ENCODE peak calls at places on chromosomes 6 and 20, in nine cellular contexts. One of them, this sample, is unnamed.

GRCh38 chr6:16007146-16007545 is 121.7 kb upstream of the MYLIP start:
- DNase-seq in cardiac fibroblast: no peak
- DNase-seq in hypothalamus: no peak
- DNase-seq in effector CD4-positive, alpha-beta T cell: no peak
- DNase-seq in MM.1S: no peak
- DNase-seq in hepatic stellate cell: no peak
- DNase-seq in AG09309: no peak
- DNase-seq in iris pigment epithelial cell: no peak
- DNase-seq in NCI-H510A treated with DMSO at 0.1 percent for 48 hours: no peak
- DNase-seq in this sample: no peak

GRCh38 chr6:133435065-133435728 is 194.0 kb downstream of the EYA4 start:
- DNase-seq in cardiac fibroblast: no peak
- DNase-seq in effector CD4-positive, alpha-beta T cell: no peak
- DNase-seq in hepatic stellate cell: no peak
- DNase-seq in NCI-H510A treated with DMSO at 0.1 percent for 48 hours: no peak
- DNase-seq in hypothalamus: no peak
- DNase-seq in AG09309: no peak
- DNase-seq in MM.1S: no peak
- DNase-seq in iris pigment epithelial cell: no peak
- DNase-seq in this sample: no peak

GRCh38 chr20:64111841-64112641 is 4.7 kb upstream of the NPBWR2 start:
- DNase-seq in AG09309: no peak
- DNase-seq in cardiac fibroblast: no peak
- DNase-seq in NCI-H510A treated with DMSO at 0.1 percent for 48 hours: no peak
- DNase-seq in effector CD4-positive, alpha-beta T cell: no peak
- DNase-seq in hepatic stellate cell: no peak
- DNase-seq in iris pigment epithelial cell: no peak
- DNase-seq in hypothalamus: no peak
- DNase-seq in MM.1S: no peak
- DNase-seq in this sample: no peak

GRCh38 chr6:110875548-110876169 is 1.1 kb downstream of the AMD1 start:
- DNase-seq in iris pigment epithelial cell: peak
- DNase-seq in AG09309: no peak
- DNase-seq in hepatic stellate cell: peak
- DNase-seq in NCI-H510A treated with DMSO at 0.1 percent for 48 hours: no peak
- DNase-seq in cardiac fibroblast: no peak
- DNase-seq in MM.1S: peak
- DNase-seq in effector CD4-positive, alpha-beta T cell: peak
- DNase-seq in hypothalamus: no peak
- DNase-seq in this sample: peak

GRCh38 chr6:105836889-105837288 is 249.2 kb upstream of the PRDM1 start:
- DNase-seq in effector CD4-positive, alpha-beta T cell: no peak
- DNase-seq in cardiac fibroblast: no peak
- DNase-seq in AG09309: no peak
- DNase-seq in iris pigment epithelial cell: no peak
- DNase-seq in hypothalamus: no peak
- DNase-seq in MM.1S: no peak
- DNase-seq in hepatic stellate cell: no peak
- DNase-seq in NCI-H510A treated with DMSO at 0.1 percent for 48 hours: no peak
- DNase-seq in this sample: peak

GRCh38 chr20:51419646-51420045 is 122.9 kb downstream of the NFATC2 start:
- DNase-seq in MM.1S: no peak
- DNase-seq in AG09309: no peak
- DNase-seq in cardiac fibroblast: no peak
- DNase-seq in hepatic stellate cell: no peak
- DNase-seq in iris pigment epithelial cell: no peak
- DNase-seq in hypothalamus: no peak
- DNase-seq in effector CD4-positive, alpha-beta T cell: no peak
- DNase-seq in NCI-H510A treated with DMSO at 0.1 percent for 48 hours: no peak
- DNase-seq in this sample: no peak

GRCh38 chr20:40961686-40962640 is 66.7 kb upstream of the TOP1 start:
- DNase-seq in hypothalamus: no peak
- DNase-seq in cardiac fibroblast: peak
- DNase-seq in NCI-H510A treated with DMSO at 0.1 percent for 48 hours: no peak
- DNase-seq in MM.1S: no peak
- DNase-seq in iris pigment epithelial cell: no peak
- DNase-seq in effector CD4-positive, alpha-beta T cell: no peak
- DNase-seq in hepatic stellate cell: no peak
- DNase-seq in AG09309: no peak
- DNase-seq in this sample: no peak

GRCh38 chr6:8183266-8183665 is 80.9 kb upstream of the EEF1E1 start:
- DNase-seq in AG09309: no peak
- DNase-seq in hepatic stellate cell: no peak
- DNase-seq in effector CD4-positive, alpha-beta T cell: no peak
- DNase-seq in hypothalamus: no peak
- DNase-seq in cardiac fibroblast: no peak
- DNase-seq in MM.1S: no peak
- DNase-seq in iris pigment epithelial cell: no peak
- DNase-seq in NCI-H510A treated with DMSO at 0.1 percent for 48 hours: no peak
- DNase-seq in this sample: no peak

GRCh38 chr20:23583526-23583925 is 15.2 kb upstream of the CST9L start:
- DNase-seq in NCI-H510A treated with DMSO at 0.1 percent for 48 hours: no peak
- DNase-seq in MM.1S: no peak
- DNase-seq in hypothalamus: no peak
- DNase-seq in cardiac fibroblast: no peak
- DNase-seq in iris pigment epithelial cell: no peak
- DNase-seq in hepatic stellate cell: no peak
- DNase-seq in AG09309: no peak
- DNase-seq in effector CD4-positive, alpha-beta T cell: no peak
- DNase-seq in this sample: no peak

GRCh38 chr20:14951105-14951504 is 613.7 kb upstream of the FLRT3 start:
- DNase-seq in MM.1S: no peak
- DNase-seq in NCI-H510A treated with DMSO at 0.1 percent for 48 hours: no peak
- DNase-seq in cardiac fibroblast: no peak
- DNase-seq in iris pigment epithelial cell: no peak
- DNase-seq in hepatic stellate cell: no peak
- DNase-seq in AG09309: no peak
- DNase-seq in hypothalamus: no peak
- DNase-seq in effector CD4-positive, alpha-beta T cell: no peak
- DNase-seq in this sample: no peak

GRCh38 chr6:7671076-7671475 is 54.8 kb upstream of the BMP6 start:
- DNase-seq in effector CD4-positive, alpha-beta T cell: no peak
- DNase-seq in MM.1S: no peak
- DNase-seq in iris pigment epithelial cell: peak
- DNase-seq in cardiac fibroblast: peak
- DNase-seq in hypothalamus: no peak
- DNase-seq in AG09309: peak
- DNase-seq in hepatic stellate cell: peak
- DNase-seq in NCI-H510A treated with DMSO at 0.1 percent for 48 hours: no peak
- DNase-seq in this sample: no peak

GRCh38 chr6:44657201-44657824 is 269.8 kb downstream of the CDC5L start:
- DNase-seq in effector CD4-positive, alpha-beta T cell: no peak
- DNase-seq in NCI-H510A treated with DMSO at 0.1 percent for 48 hours: no peak
- DNase-seq in MM.1S: no peak
- DNase-seq in AG09309: no peak
- DNase-seq in iris pigment epithelial cell: no peak
- DNase-seq in cardiac fibroblast: no peak
- DNase-seq in hypothalamus: no peak
- DNase-seq in hepatic stellate cell: no peak
- DNase-seq in this sample: no peak

GRCh38 chr6:144957236-144957937 is 672.3 kb downstream of the UTRN start:
- DNase-seq in effector CD4-positive, alpha-beta T cell: no peak
- DNase-seq in AG09309: no peak
- DNase-seq in cardiac fibroblast: peak
- DNase-seq in hepatic stellate cell: no peak
- DNase-seq in MM.1S: no peak
- DNase-seq in hypothalamus: no peak
- DNase-seq in NCI-H510A treated with DMSO at 0.1 percent for 48 hours: no peak
- DNase-seq in iris pigment epithelial cell: peak
- DNase-seq in this sample: no peak

GRCh38 chr20:43842126-43843020 is 72.3 kb upstream of the TOX2 start:
- DNase-seq in NCI-H510A treated with DMSO at 0.1 percent for 48 hours: no peak
- DNase-seq in hepatic stellate cell: no peak
- DNase-seq in hypothalamus: no peak
- DNase-seq in MM.1S: no peak
- DNase-seq in AG09309: no peak
- DNase-seq in cardiac fibroblast: no peak
- DNase-seq in iris pigment epithelial cell: no peak
- DNase-seq in effector CD4-positive, alpha-beta T cell: no peak
- DNase-seq in this sample: no peak

GRCh38 chr6:113754291-113754690 is 102.9 kb upstream of the MARCKS start:
- DNase-seq in effector CD4-positive, alpha-beta T cell: no peak
- DNase-seq in iris pigment epithelial cell: no peak
- DNase-seq in AG09309: no peak
- DNase-seq in NCI-H510A treated with DMSO at 0.1 percent for 48 hours: no peak
- DNase-seq in hypothalamus: no peak
- DNase-seq in cardiac fibroblast: no peak
- DNase-seq in hepatic stellate cell: no peak
- DNase-seq in MM.1S: no peak
- DNase-seq in this sample: no peak

GRCh38 chr6:10873374-10873773 is 8.5 kb downstream of the GCM2 start:
- DNase-seq in AG09309: no peak
- DNase-seq in hepatic stellate cell: no peak
- DNase-seq in hypothalamus: no peak
- DNase-seq in cardiac fibroblast: no peak
- DNase-seq in NCI-H510A treated with DMSO at 0.1 percent for 48 hours: no peak
- DNase-seq in MM.1S: no peak
- DNase-seq in effector CD4-positive, alpha-beta T cell: no peak
- DNase-seq in iris pigment epithelial cell: no peak
- DNase-seq in this sample: no peak

GRCh38 chr6:90646936-90647335 is 60.1 kb upstream of the MAP3K7 start:
- DNase-seq in hepatic stellate cell: no peak
- DNase-seq in iris pigment epithelial cell: peak
- DNase-seq in AG09309: no peak
- DNase-seq in MM.1S: no peak
- DNase-seq in cardiac fibroblast: no peak
- DNase-seq in effector CD4-positive, alpha-beta T cell: no peak
- DNase-seq in hypothalamus: no peak
- DNase-seq in NCI-H510A treated with DMSO at 0.1 percent for 48 hours: no peak
- DNase-seq in this sample: no peak

GRCh38 chr6:2725999-2726567 is 24.6 kb downstream of the MYLK4 start:
- DNase-seq in hypothalamus: no peak
- DNase-seq in AG09309: no peak
- DNase-seq in effector CD4-positive, alpha-beta T cell: no peak
- DNase-seq in MM.1S: no peak
- DNase-seq in hepatic stellate cell: no peak
- DNase-seq in iris pigment epithelial cell: peak
- DNase-seq in NCI-H510A treated with DMSO at 0.1 percent for 48 hours: no peak
- DNase-seq in cardiac fibroblast: peak
- DNase-seq in this sample: no peak

GRCh38 chr6:109143191-109143590 is 47.9 kb downstream of the CEP57L1 start:
- DNase-seq in hepatic stellate cell: no peak
- DNase-seq in hypothalamus: no peak
- DNase-seq in AG09309: no peak
- DNase-seq in iris pigment epithelial cell: peak
- DNase-seq in cardiac fibroblast: no peak
- DNase-seq in MM.1S: no peak
- DNase-seq in effector CD4-positive, alpha-beta T cell: no peak
- DNase-seq in NCI-H510A treated with DMSO at 0.1 percent for 48 hours: no peak
- DNase-seq in this sample: no peak

GRCh38 chr6:43715056-43715788 is 27.6 kb upstream of the MRPS18A start:
- DNase-seq in AG09309: no peak
- DNase-seq in hypothalamus: no peak
- DNase-seq in NCI-H510A treated with DMSO at 0.1 percent for 48 hours: no peak
- DNase-seq in MM.1S: peak
- DNase-seq in cardiac fibroblast: no peak
- DNase-seq in iris pigment epithelial cell: no peak
- DNase-seq in effector CD4-positive, alpha-beta T cell: no peak
- DNase-seq in hepatic stellate cell: no peak
- DNase-seq in this sample: peak

GRCh38 chr6:109165392-109165964 is 70.2 kb downstream of the CEP57L1 start:
- DNase-seq in NCI-H510A treated with DMSO at 0.1 percent for 48 hours: peak
- DNase-seq in AG09309: peak
- DNase-seq in iris pigment epithelial cell: peak
- DNase-seq in effector CD4-positive, alpha-beta T cell: no peak
- DNase-seq in hypothalamus: no peak
- DNase-seq in hepatic stellate cell: peak
- DNase-seq in MM.1S: no peak
- DNase-seq in cardiac fibroblast: peak
- DNase-seq in this sample: no peak

GRCh38 chr6:132830236-132830799 is 15.9 kb downstream of the RPS12 start:
- DNase-seq in effector CD4-positive, alpha-beta T cell: no peak
- DNase-seq in hypothalamus: no peak
- DNase-seq in NCI-H510A treated with DMSO at 0.1 percent for 48 hours: peak
- DNase-seq in cardiac fibroblast: peak
- DNase-seq in iris pigment epithelial cell: peak
- DNase-seq in hepatic stellate cell: no peak
- DNase-seq in AG09309: no peak
- DNase-seq in MM.1S: peak
- DNase-seq in this sample: peak

GRCh38 chr6:158753826-158754225 is 65.3 kb downstream of the EZR start:
- DNase-seq in NCI-H510A treated with DMSO at 0.1 percent for 48 hours: no peak
- DNase-seq in cardiac fibroblast: no peak
- DNase-seq in hepatic stellate cell: no peak
- DNase-seq in effector CD4-positive, alpha-beta T cell: no peak
- DNase-seq in iris pigment epithelial cell: no peak
- DNase-seq in AG09309: no peak
- DNase-seq in hypothalamus: no peak
- DNase-seq in MM.1S: no peak
- DNase-seq in this sample: no peak